ENCODE peak calls at places on chromosomes 16 and 17, in six cellular contexts. One of them, this sample, is unnamed.

GRCh38 chr17:82205720-82206508 is 6.7 kb downstream of the CCDC57 start:
- DNase-seq in HCT116: peak
- DNase-seq in GM12878: no peak
- DNase-seq in HepG2: peak
- DNase-seq in K562: peak
- DNase-seq in SK-N-SH: peak
- DNase-seq in this sample: peak

GRCh38 chr16:10988164-10988803 is 43.9 kb downstream of the CLEC16A start:
- DNase-seq in HepG2: no peak
- DNase-seq in HCT116: no peak
- DNase-seq in GM12878: no peak
- DNase-seq in SK-N-SH: no peak
- DNase-seq in K562: peak
- DNase-seq in this sample: no peak

GRCh38 chr17:8380049-8380448 is 2.9 kb downstream of the RPL26 start:
- DNase-seq in HCT116: no peak
- DNase-seq in SK-N-SH: no peak
- DNase-seq in GM12878: no peak
- DNase-seq in K562: no peak
- DNase-seq in HepG2: no peak
- DNase-seq in this sample: no peak

GRCh38 chr17:74042744-74043486 is 160.6 kb upstream of the RPL38 start:
- DNase-seq in GM12878: no peak
- DNase-seq in HepG2: peak
- DNase-seq in K562: no peak
- DNase-seq in HCT116: peak
- DNase-seq in SK-N-SH: no peak
- DNase-seq in this sample: peak

GRCh38 chr16:23509763-23510153 is 536 bp downstream of the GGA2 start:
- DNase-seq in GM12878: no peak
- DNase-seq in K562: no peak
- DNase-seq in SK-N-SH: no peak
- DNase-seq in HCT116: no peak
- DNase-seq in HepG2: no peak
- DNase-seq in this sample: no peak

GRCh38 chr16:15509051-15509592 is 74.7 kb downstream of the BMERB1 start:
- DNase-seq in SK-N-SH: peak
- DNase-seq in HepG2: no peak
- DNase-seq in GM12878: no peak
- DNase-seq in HCT116: no peak
- DNase-seq in K562: peak
- DNase-seq in this sample: no peak

GRCh38 chr16:48852955-48853354 is 243.0 kb upstream of the N4BP1 start:
- DNase-seq in SK-N-SH: no peak
- DNase-seq in GM12878: no peak
- DNase-seq in HCT116: no peak
- DNase-seq in HepG2: no peak
- DNase-seq in K562: no peak
- DNase-seq in this sample: no peak

GRCh38 chr16:14324581-14324980 is 253.5 kb downstream of the MRTFB start:
- DNase-seq in HepG2: no peak
- DNase-seq in SK-N-SH: no peak
- DNase-seq in GM12878: no peak
- DNase-seq in K562: no peak
- DNase-seq in HCT116: no peak
- DNase-seq in this sample: no peak

GRCh38 chr17:63780928-63781327 is 7.0 kb downstream of the DDX42 start:
- DNase-seq in K562: no peak
- DNase-seq in HepG2: no peak
- DNase-seq in HCT116: no peak
- DNase-seq in SK-N-SH: no peak
- DNase-seq in GM12878: no peak
- DNase-seq in this sample: no peak

GRCh38 chr17:54404259-54404658 is 496.4 kb upstream of the TOM1L1 start:
- DNase-seq in HepG2: no peak
- DNase-seq in HCT116: no peak
- DNase-seq in K562: no peak
- DNase-seq in SK-N-SH: no peak
- DNase-seq in GM12878: no peak
- DNase-seq in this sample: no peak

GRCh38 chr17:39676198-39676819 is 8.1 kb downstream of the PNMT start:
- DNase-seq in K562: peak
- DNase-seq in HepG2: no peak
- DNase-seq in HCT116: no peak
- DNase-seq in SK-N-SH: no peak
- DNase-seq in GM12878: peak
- DNase-seq in this sample: no peak

GRCh38 chr16:81737885-81738536 is 41.1 kb upstream of the PLCG2 start:
- DNase-seq in HCT116: peak
- DNase-seq in HepG2: peak
- DNase-seq in K562: peak
- DNase-seq in SK-N-SH: peak
- DNase-seq in GM12878: peak
- DNase-seq in this sample: peak

GRCh38 chr17:80191192-80191591 is 21.4 kb downstream of the CARD14 start:
- DNase-seq in HepG2: no peak
- DNase-seq in HCT116: no peak
- DNase-seq in K562: no peak
- DNase-seq in SK-N-SH: no peak
- DNase-seq in GM12878: no peak
- DNase-seq in this sample: no peak

GRCh38 chr17:78777886-78778285 is 4.2 kb downstream of the CYTH1 start:
- DNase-seq in K562: no peak
- DNase-seq in GM12878: no peak
- DNase-seq in SK-N-SH: no peak
- DNase-seq in HCT116: no peak
- DNase-seq in HepG2: no peak
- DNase-seq in this sample: no peak

GRCh38 chr17:68455756-68456528 is 1.4 kb downstream of the WIPI1 start:
- DNase-seq in GM12878: no peak
- DNase-seq in HepG2: peak
- DNase-seq in HCT116: no peak
- DNase-seq in SK-N-SH: peak
- DNase-seq in K562: no peak
- DNase-seq in this sample: no peak

GRCh38 chr16:61306204-61306603 is 730.0 kb downstream of the CDH8 start:
- DNase-seq in HepG2: no peak
- DNase-seq in GM12878: no peak
- DNase-seq in K562: no peak
- DNase-seq in SK-N-SH: no peak
- DNase-seq in HCT116: no peak
- DNase-seq in this sample: no peak

GRCh38 chr16:75000481-75001081 is 1.8 kb downstream of the ZNRF1 start:
- DNase-seq in HCT116: no peak
- DNase-seq in SK-N-SH: peak
- DNase-seq in K562: no peak
- DNase-seq in GM12878: no peak
- DNase-seq in HepG2: no peak
- DNase-seq in this sample: no peak

GRCh38 chr16:4393243-4393606 is 21.6 kb downstream of the VASN start:
- DNase-seq in K562: no peak
- DNase-seq in SK-N-SH: no peak
- DNase-seq in HCT116: no peak
- DNase-seq in HepG2: no peak
- DNase-seq in GM12878: no peak
- DNase-seq in this sample: no peak

GRCh38 chr16:6600167-6600566 is 732.5 kb upstream of the RBFOX1 start:
- DNase-seq in K562: no peak
- DNase-seq in HCT116: no peak
- DNase-seq in HepG2: no peak
- DNase-seq in GM12878: no peak
- DNase-seq in SK-N-SH: peak
- DNase-seq in this sample: no peak

GRCh38 chr16:57167951-57168350 is 17.9 kb downstream of the PSME3IP1 start:
- DNase-seq in SK-N-SH: peak
- DNase-seq in HCT116: peak
- DNase-seq in GM12878: no peak
- DNase-seq in K562: no peak
- DNase-seq in HepG2: peak
- DNase-seq in this sample: no peak

GRCh38 chr16:2971134-2971984 is 2.2 kb downstream of the PAQR4 start:
- DNase-seq in GM12878: no peak
- DNase-seq in K562: no peak
- DNase-seq in SK-N-SH: no peak
- DNase-seq in HCT116: no peak
- DNase-seq in HepG2: no peak
- DNase-seq in this sample: no peak
- TF ChIP-seq CTCF in GM12878: no peak
- TF ChIP-seq CTCF in K562: no peak
- TF ChIP-seq CTCF in SK-N-SH: no peak
- TF ChIP-seq CTCF in HCT116: peak
- TF ChIP-seq CTCF in HepG2: no peak
- TF ChIP-seq CTCF in this sample: no peak

GRCh38 chr17:57354669-57355068 is 98.3 kb downstream of the MSI2 start:
- DNase-seq in SK-N-SH: no peak
- DNase-seq in HCT116: no peak
- DNase-seq in GM12878: no peak
- DNase-seq in K562: no peak
- DNase-seq in HepG2: no peak
- DNase-seq in this sample: no peak

GRCh38 chr17:57355090-57355859 is 99.0 kb downstream of the MSI2 start:
- DNase-seq in K562: no peak
- DNase-seq in GM12878: no peak
- DNase-seq in SK-N-SH: no peak
- DNase-seq in HCT116: no peak
- DNase-seq in HepG2: no peak
- DNase-seq in this sample: no peak

GRCh38 chr17:57349533-57350227 is 93.4 kb downstream of the MSI2 start:
- DNase-seq in GM12878: no peak
- DNase-seq in K562: no peak
- DNase-seq in HepG2: no peak
- DNase-seq in SK-N-SH: peak
- DNase-seq in HCT116: no peak
- DNase-seq in this sample: no peak

GRCh38 chr17:57352658-57353057 is 96.3 kb downstream of the MSI2 start:
- DNase-seq in HepG2: no peak
- DNase-seq in GM12878: no peak
- DNase-seq in HCT116: no peak
- DNase-seq in K562: no peak
- DNase-seq in SK-N-SH: no peak
- DNase-seq in this sample: no peak

DNA sequence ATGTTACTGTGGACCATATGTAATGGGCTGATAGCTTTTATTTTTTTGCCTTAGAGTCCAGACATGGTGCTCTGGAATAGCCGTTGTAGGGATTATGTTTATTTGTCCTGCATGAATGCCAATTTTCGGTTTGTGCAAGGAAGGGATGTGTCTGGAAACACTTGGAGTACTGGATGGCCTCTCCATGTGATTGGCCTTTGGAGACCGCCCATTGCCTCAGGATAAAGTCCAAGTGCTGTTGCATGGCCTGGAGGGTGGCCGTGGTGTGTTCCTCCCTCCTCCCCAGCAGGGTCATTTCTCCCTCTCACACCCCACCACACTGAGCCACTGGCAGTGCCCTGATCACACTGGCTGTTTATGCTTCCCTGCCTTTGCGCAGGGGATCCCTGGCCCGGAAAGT is 93.9 kb downstream of the MSI2 start:
- DNase-seq in SK-N-SH: no peak
- DNase-seq in HCT116: no peak
- DNase-seq in GM12878: no peak
- DNase-seq in HepG2: no peak
- DNase-seq in K562: no peak
- DNase-seq in this sample: no peak
- TF ChIP-seq SIN3A in SK-N-SH: no peak
- TF ChIP-seq SIN3A in HCT116: no peak
- TF ChIP-seq SIN3A in GM12878: no peak
- TF ChIP-seq SIN3A in HepG2: no peak
- TF ChIP-seq SIN3A in K562: no peak
- TF ChIP-seq SIN3A in this sample: no peak

GRCh38 chr17:14152726-14153125 is 83.4 kb downstream of the COX10 start:
- DNase-seq in HepG2: no peak
- DNase-seq in SK-N-SH: no peak
- DNase-seq in HCT116: no peak
- DNase-seq in K562: no peak
- DNase-seq in GM12878: no peak
- DNase-seq in this sample: no peak

GRCh38 chr17:14149751-14150150 is 80.4 kb downstream of the COX10 start:
- DNase-seq in GM12878: no peak
- DNase-seq in HepG2: no peak
- DNase-seq in K562: no peak
- DNase-seq in HCT116: no peak
- DNase-seq in SK-N-SH: no peak
- DNase-seq in this sample: no peak

GRCh38 chr17:14153374-14153773 is 83.3 kb downstream of the CDRT15 start:
- DNase-seq in HepG2: no peak
- DNase-seq in SK-N-SH: no peak
- DNase-seq in HCT116: no peak
- DNase-seq in K562: no peak
- DNase-seq in GM12878: no peak
- DNase-seq in this sample: no peak

DNA sequence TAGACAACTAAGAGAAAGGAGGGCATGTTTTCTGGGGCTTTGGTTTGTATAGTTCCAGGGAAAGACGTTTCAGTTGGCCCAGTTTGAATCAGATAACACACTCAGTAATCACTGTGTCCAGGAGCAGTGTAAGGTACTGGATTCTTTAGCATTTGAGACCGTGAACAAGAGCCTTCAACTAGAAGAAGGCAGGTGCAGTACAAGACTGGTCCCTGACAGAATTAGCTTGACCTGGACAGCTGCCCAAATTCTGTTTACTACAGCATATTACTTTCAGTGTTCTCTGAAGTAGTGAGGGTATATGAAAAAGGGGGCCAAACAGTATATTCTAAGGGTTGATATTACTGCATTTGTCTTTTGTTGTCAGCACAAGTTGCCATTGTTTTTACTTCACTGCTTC is 81.3 kb downstream of the COX10 start:
- DNase-seq in HCT116: no peak
- DNase-seq in SK-N-SH: no peak
- DNase-seq in HepG2: no peak
- DNase-seq in GM12878: no peak
- DNase-seq in K562: no peak
- DNase-seq in this sample: no peak
- TF ChIP-seq REST in HCT116: no peak
- TF ChIP-seq REST in SK-N-SH: no peak
- TF ChIP-seq REST in HepG2: no peak
- TF ChIP-seq REST in GM12878: no peak
- TF ChIP-seq REST in K562: no peak
- TF ChIP-seq REST in this sample: no peak

GRCh38 chr17:2478446-2478845 is 33.2 kb downstream of the METTL16 start:
- DNase-seq in HepG2: no peak
- DNase-seq in SK-N-SH: no peak
- DNase-seq in HCT116: no peak
- DNase-seq in GM12878: no peak
- DNase-seq in K562: no peak
- DNase-seq in this sample: no peak

GRCh38 chr17:2474371-2474770 is 37.3 kb downstream of the METTL16 start:
- DNase-seq in SK-N-SH: no peak
- DNase-seq in GM12878: no peak
- DNase-seq in HCT116: no peak
- DNase-seq in HepG2: no peak
- DNase-seq in K562: peak
- DNase-seq in this sample: no peak

DNA sequence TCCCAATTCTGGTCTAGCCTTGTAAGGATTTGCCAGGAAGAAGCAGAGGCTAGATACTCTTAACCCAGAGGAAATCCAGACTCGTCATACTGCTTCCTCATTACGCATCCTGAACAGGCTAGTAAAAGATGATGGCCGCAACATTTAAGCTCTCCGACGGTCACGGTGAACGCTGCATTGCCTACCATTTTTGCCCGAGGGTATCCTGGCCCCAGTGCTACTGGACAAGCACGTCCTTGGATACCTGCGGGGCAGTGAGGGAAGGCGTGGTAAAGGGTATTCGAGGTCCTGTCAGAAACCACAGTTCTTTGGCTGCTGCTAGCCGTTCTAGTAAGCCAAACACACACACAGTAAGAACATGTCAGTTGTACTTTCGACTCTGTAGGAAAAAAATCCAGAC is 36.6 kb downstream of the METTL16 start:
- DNase-seq in HCT116: no peak
- DNase-seq in K562: no peak
- DNase-seq in SK-N-SH: no peak
- DNase-seq in HepG2: no peak
- DNase-seq in GM12878: no peak
- DNase-seq in this sample: no peak
- TF ChIP-seq CTCF in HCT116: no peak
- TF ChIP-seq CTCF in K562: no peak
- TF ChIP-seq CTCF in SK-N-SH: no peak
- TF ChIP-seq CTCF in HepG2: no peak
- TF ChIP-seq CTCF in GM12878: no peak
- TF ChIP-seq CTCF in this sample: no peak